ENCODE peak calls at places on chromosomes 1 and 21, in ten cellular contexts. P is stomach, Y is astrocyte, V is fibroblast of lung, O is heart right ventricle, D is breast epithelium, H is left lung, Q is IMR-90, W is brain microvascular endothelial cell, K is esophagus squamous epithelium. C is an unnamed sample.

GRCh38 chr1:95451054-95451453 is 217.0 kb downstream of the RWDD3 start:
- DNase-seq in O (no peak), D (no peak), V (no peak), W (no peak), P (no peak), Y (no peak), H (no peak), Q (no peak), K (no peak), C (no peak)

GRCh38 chr1:119209943-119210342 is 69.5 kb upstream of the WARS2 start:
- DNase-seq in K (no peak), Y (no peak), V (no peak), H (no peak), O (no peak), P (no peak), W (peak; percentile 18), Q (no peak), D (no peak), C (no peak)

GRCh38 chr1:198923940-198924339 is 285.1 kb downstream of the PTPRC start:
- DNase-seq in K (no peak), P (no peak), H (no peak), O (no peak), Y (no peak), D (no peak), V (no peak), Q (no peak), W (no peak), C (no peak)

GRCh38 chr1:109557520-109557919 is 9.1 kb downstream of the GNAI3 start:
- DNase-seq in H (no peak), K (no peak), D (no peak), V (no peak), O (no peak), P (no peak), Q (no peak), W (no peak), Y (no peak), C (no peak)

GRCh38 chr1:96992871-96993270 is 271.3 kb downstream of the PTBP2 start:
- DNase-seq in D (no peak), H (no peak), Q (peak; percentile 76), W (peak; percentile 27), O (no peak), P (no peak), V (peak; percentile 25), Y (peak; percentile 68), K (no peak), C (no peak)

GRCh38 chr1:154975409-154976205 is 1.1 kb downstream of the CKS1B start:
- DNase-seq in V (peak; percentile 64), D (peak; percentile 63), O (peak; percentile 45), Q (peak; percentile 53), K (no peak), Y (peak; percentile 34), H (peak; percentile 85), W (peak; percentile 61), P (peak; percentile 55), C (peak; percentile 79)

GRCh38 chr21:45886610-45887026 is 95.0 kb upstream of the COL6A1 start:
- DNase-seq in D (no peak), O (no peak), H (peak; percentile 32), Q (no peak), Y (no peak), W (no peak), K (no peak), P (no peak), V (no peak), C (no peak)

GRCh38 chr1:53371121-53371666 is 43.3 kb upstream of the LRP8 start:
- DNase-seq in W (no peak), Y (no peak), O (no peak), H (no peak), D (no peak), P (peak; percentile 20), V (no peak), Q (no peak), K (no peak), C (no peak)

GRCh38 chr1:99768525-99769382 is 2.3 kb upstream of the FRRS1 start:
- DNase-seq in V (peak; percentile 27), Q (peak; percentile 58), Y (peak; percentile 50), W (peak; percentile 57), D (no peak), K (no peak), P (no peak), O (no peak), H (no peak), C (no peak)

GRCh38 chr1:99764909-99765308 is 1.5 kb downstream of the FRRS1 start:
- DNase-seq in W (no peak), H (no peak), P (no peak), K (no peak), D (no peak), O (no peak), Q (no peak), Y (no peak), V (no peak), C (no peak)

GRCh38 chr1:99767996-99768524 is 1.6 kb upstream of the FRRS1 start:
- DNase-seq in D (no peak), P (no peak), H (no peak), V (no peak), K (no peak), Y (peak; percentile 10), W (no peak), Q (no peak), O (no peak), C (no peak)

GRCh38 chr1:99764439-99764838 is 2.0 kb downstream of the FRRS1 start:
- DNase-seq in W (no peak), K (no peak), D (no peak), Y (no peak), P (no peak), H (no peak), V (no peak), O (no peak), Q (no peak), C (no peak)

DNA sequence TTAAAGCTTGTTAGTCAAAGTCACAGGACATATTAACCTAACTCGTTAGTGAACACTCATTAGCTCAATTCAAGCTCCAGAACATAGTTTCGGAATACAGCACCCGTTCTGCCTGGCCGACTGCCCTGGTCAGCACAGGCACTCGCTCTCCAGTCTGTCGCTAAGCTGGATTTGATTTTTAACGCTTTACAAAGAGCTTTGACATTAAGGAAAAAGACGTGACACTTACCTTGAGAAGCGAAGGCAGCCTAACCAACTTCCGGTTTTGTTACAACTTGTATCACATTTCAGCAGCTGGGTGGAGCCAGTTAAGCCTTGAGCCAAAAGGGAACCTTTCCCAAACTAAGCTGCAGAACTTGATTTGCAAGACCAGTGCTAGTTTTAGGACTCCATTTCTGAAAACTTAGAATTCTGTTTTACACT is at the start of gene FRRS1:
- DNase-seq in H (no peak), D (peak; percentile 74), P (peak; percentile 74), K (no peak), Q (peak; percentile 64), O (peak; percentile 58), W (peak; percentile 53), Y (peak; percentile 80), V (peak; percentile 77), C (peak; percentile 81)
- TF ChIP-seq CTCF in H (no peak), D (no peak), P (no peak), K (no peak), Q (no peak), O (peak; percentile 21), W (no peak), Y (no peak), V (peak; percentile 3), C (no peak)

DNA sequence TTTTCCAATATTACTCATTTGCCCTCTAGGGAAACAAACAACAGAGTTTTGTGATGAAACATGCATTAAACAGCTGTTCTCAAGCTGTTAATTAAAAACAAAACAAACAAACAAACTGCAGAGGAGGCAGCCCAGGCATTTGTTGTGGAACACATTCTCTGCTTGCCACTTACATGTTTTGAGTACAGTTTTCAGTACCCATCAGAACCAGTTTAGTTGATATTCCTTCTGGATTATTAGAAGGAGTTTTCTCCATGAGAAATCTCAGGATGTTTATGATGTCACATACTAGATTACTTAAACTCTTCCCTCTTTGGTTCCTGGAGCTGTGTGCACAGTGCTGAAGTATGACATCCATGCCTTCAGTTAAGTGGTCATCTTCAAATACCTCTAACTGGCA is at the start of gene OR2T6:
- DNase-seq in D (no peak), W (no peak), Q (no peak), O (no peak), H (no peak), K (no peak), Y (no peak), V (no peak), P (no peak), C (no peak)
- H3K27ac ChIP-seq in D (no peak within 1 kb of the TSS), W (no peak within 1 kb of the TSS), Q (no peak within 1 kb of the TSS), O (no peak within 1 kb of the TSS), H (no peak within 1 kb of the TSS), K (no peak within 1 kb of the TSS), Y (no peak within 1 kb of the TSS), V (no peak within 1 kb of the TSS), P (no peak within 1 kb of the TSS), C (no peak within 1 kb of the TSS)

GRCh38 chr1:64923294-64923718 is 43.0 kb downstream of the JAK1 start:
- DNase-seq in Y (peak; percentile 21), K (no peak), Q (no peak), H (no peak), O (no peak), W (no peak), V (no peak), D (no peak), P (no peak), C (no peak)

GRCh38 chr1:64925594-64925993 is 40.8 kb downstream of the JAK1 start:
- DNase-seq in O (no peak), P (no peak), D (no peak), V (no peak), W (no peak), K (no peak), H (no peak), Y (no peak), Q (no peak), C (no peak)

GRCh38 chr1:64920936-64921589 is 45.3 kb downstream of the JAK1 start:
- DNase-seq in D (no peak), V (peak; percentile 84), W (peak; percentile 46), P (no peak), Q (peak; percentile 69), O (no peak), K (no peak), H (no peak), Y (peak; percentile 67), C (no peak)

GRCh38 chr1:64921761-64922160 is 44.6 kb downstream of the JAK1 start:
- DNase-seq in W (no peak), P (no peak), D (no peak), Q (no peak), O (no peak), V (peak; percentile 36), K (no peak), Y (no peak), H (no peak), C (no peak)

DNA sequence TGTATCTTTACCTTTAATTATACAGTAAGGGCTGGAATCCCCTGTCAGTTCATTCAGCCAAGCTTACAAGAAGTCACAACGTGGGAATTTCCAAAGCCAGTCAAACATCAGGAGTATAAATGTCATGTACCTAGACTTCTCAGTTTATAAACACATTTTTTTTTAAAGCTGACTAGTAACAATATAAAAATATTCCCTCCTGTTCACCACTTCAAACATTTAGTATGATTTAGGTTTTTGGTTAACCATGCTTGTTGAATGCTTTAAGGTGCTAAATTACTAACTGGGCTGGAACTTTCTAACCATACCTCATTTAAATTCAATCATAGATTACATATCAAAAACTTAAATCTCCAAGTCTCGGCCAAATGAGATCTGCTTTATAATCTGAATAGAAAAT is 44.0 kb downstream of the JAK1 start:
- DNase-seq in H (no peak), K (no peak), D (no peak), Y (no peak), P (no peak), W (no peak), Q (no peak), V (no peak), O (no peak), C (no peak)
- H3K4me3 ChIP-seq in H (no peak overlapping the region), K (no peak overlapping the region), D (no peak overlapping the region), Y (no peak overlapping the region), P (no peak overlapping the region), W (no peak overlapping the region), Q (no peak overlapping the region), V (no peak overlapping the region), O (no peak overlapping the region), C (no peak overlapping the region)

DNA sequence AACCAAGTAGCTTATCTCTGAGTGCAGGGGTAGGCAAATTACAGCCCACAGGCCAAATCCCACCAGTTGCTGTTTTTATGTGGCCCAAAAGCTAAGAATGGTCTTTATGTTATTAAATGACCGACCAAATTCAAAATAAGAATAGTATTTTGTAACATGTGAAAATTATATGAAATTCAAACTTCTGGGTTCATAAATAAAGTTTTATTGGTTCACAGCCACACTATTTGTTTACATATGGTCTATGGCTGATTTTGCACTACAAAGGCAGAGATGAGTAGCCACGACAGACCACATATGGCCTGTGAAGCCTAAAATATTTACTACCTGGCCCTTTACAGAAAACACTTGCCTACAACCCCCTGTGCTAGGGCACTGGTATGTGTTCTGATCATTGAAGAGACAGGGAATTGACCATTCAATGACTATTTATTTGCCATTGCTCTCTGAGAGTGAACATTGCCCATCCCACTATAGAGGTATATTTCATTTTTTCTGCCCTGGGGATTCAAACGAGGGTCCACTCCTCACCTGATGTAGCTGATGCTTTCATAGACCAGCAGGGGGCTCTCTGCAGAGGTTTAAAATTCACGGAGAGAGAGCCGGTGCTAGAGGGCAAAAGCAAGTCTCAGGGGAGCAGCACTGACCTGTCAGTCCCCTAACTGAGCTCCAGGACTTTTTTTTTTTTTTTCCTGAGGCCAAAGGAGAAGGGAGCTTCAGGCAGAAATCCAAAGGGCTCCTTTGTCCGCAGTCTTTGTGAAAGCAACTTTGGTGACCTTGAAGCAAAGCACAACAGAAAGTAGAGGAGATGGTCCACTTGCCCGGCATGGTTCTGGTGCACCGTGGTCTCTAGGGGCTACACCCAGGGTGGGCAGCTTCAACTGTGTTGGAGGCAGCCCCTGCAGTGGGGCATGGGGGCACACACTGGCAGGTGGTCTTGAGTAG is 7.3 kb upstream of the GNL2 start:
- DNase-seq in Q (peak; percentile 16), O (no peak), D (no peak), Y (no peak), W (peak; percentile 24), P (no peak), K (no peak), H (no peak), V (peak; percentile 29), C (no peak)
- TF ChIP-seq CTCF in Q (peak; percentile 62), O (peak; percentile 65), D (peak; percentile 41), Y (peak; percentile 73), W (peak; percentile 87), P (peak; percentile 37), K (peak; percentile 51), H (peak; percentile 60), V (peak; percentile 78), C (peak; percentile 28)

C was measured in ascending aorta.